ENCODE peak calls at places on chromosomes 6 and 20, in four cellular contexts. T is K562, X is HL-60, M is GM12878. R is an unnamed sample.

GRCh38 chr20:33933469-33933909 is 60.2 kb upstream of the RALY start:
- DNase-seq in T (peak; percentile 73), M (no peak), X (peak; percentile 30), R (peak; percentile 41)

GRCh38 chr6:155384343-155384742 is 70.1 kb upstream of the TFB1M start:
- DNase-seq in T (no peak), M (no peak), X (no peak), R (no peak)

GRCh38 chr20:38550274-38550673 is 30.7 kb upstream of the ADIG start:
- DNase-seq in T (peak; percentile 9), M (no peak), X (no peak), R (no peak)

GRCh38 chr6:42251911-42252637 is 34.4 kb upstream of the MRPS10 start:
- DNase-seq in T (no peak), M (no peak), X (no peak), R (no peak)

GRCh38 chr20:37602634-37603033 is 75.0 kb upstream of the BLCAP start:
- DNase-seq in T (no peak), M (no peak), X (no peak), R (no peak)

GRCh38 chr6:45959534-45960195 is 56.0 kb downstream of the CLIC5 start:
- DNase-seq in T (no peak), X (no peak), M (no peak), R (no peak)

GRCh38 chr6:80488190-80488589 is 381.7 kb downstream of the BCKDHB start:
- DNase-seq in X (no peak), T (no peak), M (no peak), R (peak; percentile 2)

GRCh38 chr6:12570461-12571030 is 146.0 kb upstream of the PHACTR1 start:
- DNase-seq in M (no peak), T (no peak), X (no peak), R (no peak)

GRCh38 chr6:10595731-10596664 is 74.8 kb downstream of the GCNT2 start:
- DNase-seq in M (no peak), T (no peak), X (peak; percentile 43), R (no peak)

GRCh38 chr20:3340443-3340842 is 67.0 kb downstream of the DNAAF9 start:
- DNase-seq in M (no peak), X (peak; percentile 54), T (no peak), R (no peak)

GRCh38 chr6:150249261-150249660 is 106.4 kb downstream of the PPP1R14C start:
- DNase-seq in M (no peak), X (no peak), T (no peak), R (no peak)

GRCh38 chr6:37131104-37131959 is 38.6 kb upstream of the PIM1 start:
- DNase-seq in T (no peak), X (no peak), M (no peak), R (no peak)

GRCh38 chr6:79544939-79545450 is 7.8 kb upstream of the LCA5 start:
- DNase-seq in M (peak; percentile 74), T (peak; percentile 90), X (peak; percentile 43), R (peak; percentile 30)

GRCh38 chr20:37692447-37693166 is 1.2 kb upstream of the CTNNBL1 start:
- DNase-seq in T (no peak), M (no peak), X (no peak), R (no peak)

GRCh38 chr6:167744681-167745659 is 81.7 kb upstream of the AFDN start:
- DNase-seq in X (no peak), T (no peak), M (no peak), R (no peak)

GRCh38 chr20:40630723-40631631 is 58.1 kb downstream of the MAFB start:
- DNase-seq in X (no peak), T (no peak), M (no peak), R (no peak)

GRCh38 chr20:33110147-33110825 is 30.8 kb downstream of the BPIFB4 start:
- DNase-seq in X (no peak), T (no peak), M (no peak), R (no peak)

GRCh38 chr6:166582258-166582657 is 4.2 kb downstream of the RAMACL start:
- DNase-seq in T (no peak), X (no peak), M (no peak), R (no peak)

GRCh38 chr20:31695849-31696804 is 26.5 kb downstream of the BCL2L1 start:
- DNase-seq in X (no peak), T (peak; percentile 12), M (no peak), R (no peak)
- TF ChIP-seq SPI1 in X (no peak), T (no peak), M (no peak), R (no peak)

DNA sequence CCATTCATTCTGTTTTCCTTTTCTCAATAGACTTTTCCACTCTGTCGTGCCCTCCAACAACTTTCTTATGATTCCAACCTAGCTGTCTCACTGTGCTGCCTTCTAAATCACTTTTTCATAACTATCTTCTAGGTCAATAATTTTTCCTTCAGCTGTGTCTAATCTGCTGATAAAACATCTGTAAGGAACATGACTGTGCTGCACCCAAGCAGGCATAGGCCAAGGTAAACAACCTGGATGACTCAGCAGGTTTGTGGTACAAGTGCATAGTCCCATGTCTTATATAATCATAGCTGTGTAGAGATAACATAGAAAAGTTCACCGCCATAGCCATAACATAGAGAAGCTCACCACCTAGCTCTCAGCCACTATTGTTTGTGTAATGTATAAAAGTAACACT is 332.3 kb downstream of the PLCB1 start:
- DNase-seq in T (no peak), X (no peak), M (no peak), R (no peak)
- TF ChIP-seq SPI1 in T (no peak), X (no peak), M (no peak), R (no peak)

GRCh38 chr6:133447924-133448323 is 206.8 kb downstream of the EYA4 start:
- DNase-seq in M (no peak), T (no peak), X (no peak), R (no peak)
- TF ChIP-seq SPI1 in M (no peak), T (no peak), X (no peak), R (no peak)

GRCh38 chr20:51496964-51497363 is 45.6 kb downstream of the NFATC2 start:
- DNase-seq in M (no peak), T (no peak), X (no peak), R (no peak)
- TF ChIP-seq SPI1 in M (no peak), T (no peak), X (no peak), R (no peak)

DNA sequence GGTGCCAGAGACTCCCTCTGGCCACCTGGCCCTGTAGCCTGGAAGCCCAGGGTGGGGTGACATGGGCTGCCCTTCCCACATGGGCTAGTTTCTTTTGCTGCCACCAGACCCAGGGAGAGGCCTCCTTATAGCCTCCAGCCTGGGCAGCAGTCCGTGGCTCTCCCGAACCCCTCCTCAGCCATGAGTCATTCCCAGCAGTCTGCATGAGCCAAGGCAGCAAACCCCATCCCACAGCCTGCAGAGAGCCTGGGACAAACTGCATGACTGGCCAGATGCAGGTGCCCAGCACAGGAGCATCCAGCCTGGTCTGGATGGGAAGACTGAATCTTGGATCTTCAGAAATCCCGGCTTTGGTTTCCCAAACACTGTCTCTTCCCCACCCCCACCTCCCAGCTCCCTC is 75.7 kb downstream of the MRPL14 start:
- DNase-seq in T (no peak), M (no peak), X (no peak), R (no peak)
- TF ChIP-seq SPI1 in T (no peak), M (no peak), X (no peak), R (no peak)